ENCODE peak calls at places on chromosomes 11 and 22, in nine cellular contexts. One of them, this sample, is unnamed.

GRCh38 chr11:61749607-61750217 is 2.7 kb upstream of the MYRF start:
- DNase-seq in neural progenitor cell: peak; percentile 50
- DNase-seq in adrenal gland: no peak
- DNase-seq in Peyer's patch: no peak
- DNase-seq in breast epithelium: no peak
- DNase-seq in H9: no peak
- DNase-seq in prostate gland: no peak
- DNase-seq in heart left ventricle: no peak
- DNase-seq in OCI-LY7: no peak
- DNase-seq in this sample: no peak

GRCh38 chr11:131025421-131026126 is 109.3 kb upstream of the SNX19 start:
- DNase-seq in neural progenitor cell: no peak
- DNase-seq in adrenal gland: no peak
- DNase-seq in Peyer's patch: no peak
- DNase-seq in breast epithelium: no peak
- DNase-seq in H9: no peak
- DNase-seq in prostate gland: no peak
- DNase-seq in heart left ventricle: peak; percentile 11
- DNase-seq in OCI-LY7: no peak
- DNase-seq in this sample: no peak

GRCh38 chr11:63843042-63843441 is 4.1 kb downstream of the MARK2 start:
- DNase-seq in neural progenitor cell: no peak
- DNase-seq in adrenal gland: no peak
- DNase-seq in Peyer's patch: no peak
- DNase-seq in breast epithelium: no peak
- DNase-seq in H9: no peak
- DNase-seq in prostate gland: peak; percentile 27
- DNase-seq in heart left ventricle: no peak
- DNase-seq in OCI-LY7: no peak
- DNase-seq in this sample: no peak

GRCh38 chr11:116931206-116931953 is 94.0 kb upstream of the APOA1 start:
- DNase-seq in neural progenitor cell: no peak
- DNase-seq in adrenal gland: no peak
- DNase-seq in Peyer's patch: no peak
- DNase-seq in breast epithelium: peak; percentile 51
- DNase-seq in H9: no peak
- DNase-seq in prostate gland: no peak
- DNase-seq in heart left ventricle: peak; percentile 42
- DNase-seq in OCI-LY7: peak; percentile 55
- DNase-seq in this sample: no peak

GRCh38 chr11:61890536-61891330 is 612 bp downstream of the FADS3 start:
- DNase-seq in neural progenitor cell: peak; percentile 71
- DNase-seq in adrenal gland: peak; percentile 90
- DNase-seq in Peyer's patch: peak; percentile 63
- DNase-seq in breast epithelium: peak; percentile 30
- DNase-seq in H9: peak; percentile 61
- DNase-seq in prostate gland: no peak
- DNase-seq in heart left ventricle: peak; percentile 49
- DNase-seq in OCI-LY7: peak; percentile 48
- DNase-seq in this sample: peak; percentile 82

GRCh38 chr22:37060801-37061610 is 9.5 kb downstream of the KCTD17 start:
- DNase-seq in neural progenitor cell: no peak
- DNase-seq in adrenal gland: no peak
- DNase-seq in Peyer's patch: no peak
- DNase-seq in breast epithelium: no peak
- DNase-seq in H9: no peak
- DNase-seq in prostate gland: no peak
- DNase-seq in heart left ventricle: no peak
- DNase-seq in OCI-LY7: no peak
- DNase-seq in this sample: no peak

GRCh38 chr11:78097666-78098385 is 18.2 kb upstream of the NDUFC2 start:
- DNase-seq in neural progenitor cell: no peak
- DNase-seq in adrenal gland: no peak
- DNase-seq in Peyer's patch: no peak
- DNase-seq in breast epithelium: no peak
- DNase-seq in H9: no peak
- DNase-seq in prostate gland: no peak
- DNase-seq in heart left ventricle: no peak
- DNase-seq in OCI-LY7: no peak
- DNase-seq in this sample: no peak

GRCh38 chr11:20008870-20009644 is 151.2 kb downstream of the DBX1 start:
- DNase-seq in neural progenitor cell: no peak
- DNase-seq in adrenal gland: no peak
- DNase-seq in Peyer's patch: no peak
- DNase-seq in breast epithelium: no peak
- DNase-seq in H9: no peak
- DNase-seq in prostate gland: no peak
- DNase-seq in heart left ventricle: no peak
- DNase-seq in OCI-LY7: no peak
- DNase-seq in this sample: no peak

GRCh38 chr22:18954333-18954732 is 18.2 kb upstream of the PRODH start:
- DNase-seq in neural progenitor cell: peak; percentile 81
- DNase-seq in adrenal gland: peak; percentile 53
- DNase-seq in Peyer's patch: peak; percentile 78
- DNase-seq in breast epithelium: peak; percentile 40
- DNase-seq in H9: peak; percentile 87
- DNase-seq in prostate gland: peak; percentile 58
- DNase-seq in heart left ventricle: peak; percentile 51
- DNase-seq in OCI-LY7: peak; percentile 57
- DNase-seq in this sample: no peak

GRCh38 chr22:50403701-50404101 is 60.6 kb downstream of the PPP6R2 start:
- DNase-seq in neural progenitor cell: no peak
- DNase-seq in adrenal gland: peak; percentile 69
- DNase-seq in Peyer's patch: no peak
- DNase-seq in breast epithelium: no peak
- DNase-seq in H9: no peak
- DNase-seq in prostate gland: no peak
- DNase-seq in heart left ventricle: peak; percentile 72
- DNase-seq in OCI-LY7: no peak
- DNase-seq in this sample: no peak

GRCh38 chr11:10646956-10647355 is 46.6 kb downstream of the IRAG1 start:
- DNase-seq in neural progenitor cell: no peak
- DNase-seq in adrenal gland: no peak
- DNase-seq in Peyer's patch: no peak
- DNase-seq in breast epithelium: no peak
- DNase-seq in H9: no peak
- DNase-seq in prostate gland: no peak
- DNase-seq in heart left ventricle: no peak
- DNase-seq in OCI-LY7: no peak
- DNase-seq in this sample: no peak

GRCh38 chr11:3010521-3011275 is 18.6 kb upstream of the NAP1L4 start:
- DNase-seq in neural progenitor cell: no peak
- DNase-seq in adrenal gland: no peak
- DNase-seq in Peyer's patch: peak; percentile 30
- DNase-seq in breast epithelium: no peak
- DNase-seq in H9: no peak
- DNase-seq in prostate gland: no peak
- DNase-seq in heart left ventricle: no peak
- DNase-seq in OCI-LY7: no peak
- DNase-seq in this sample: no peak

GRCh38 chr11:126930100-126930841 is 70.3 kb downstream of the KIRREL3 start:
- DNase-seq in neural progenitor cell: no peak
- DNase-seq in adrenal gland: no peak
- DNase-seq in Peyer's patch: no peak
- DNase-seq in breast epithelium: no peak
- DNase-seq in H9: no peak
- DNase-seq in prostate gland: no peak
- DNase-seq in heart left ventricle: no peak
- DNase-seq in OCI-LY7: no peak
- DNase-seq in this sample: no peak

GRCh38 chr22:37661160-37661924 is 2.8 kb downstream of the PDXP start:
- DNase-seq in neural progenitor cell: peak; percentile 47
- DNase-seq in adrenal gland: no peak
- DNase-seq in Peyer's patch: no peak
- DNase-seq in breast epithelium: no peak
- DNase-seq in H9: no peak
- DNase-seq in prostate gland: no peak
- DNase-seq in heart left ventricle: no peak
- DNase-seq in OCI-LY7: peak; percentile 57
- DNase-seq in this sample: no peak

GRCh38 chr11:14124345-14124744 is 161.8 kb downstream of the SPON1 start:
- DNase-seq in neural progenitor cell: no peak
- DNase-seq in adrenal gland: no peak
- DNase-seq in Peyer's patch: no peak
- DNase-seq in breast epithelium: no peak
- DNase-seq in H9: no peak
- DNase-seq in prostate gland: no peak
- DNase-seq in heart left ventricle: no peak
- DNase-seq in OCI-LY7: no peak
- DNase-seq in this sample: no peak

GRCh38 chr22:24105018-24105360 is 76.3 kb upstream of the SUSD2 start:
- DNase-seq in neural progenitor cell: no peak
- DNase-seq in adrenal gland: no peak
- DNase-seq in Peyer's patch: no peak
- DNase-seq in breast epithelium: no peak
- DNase-seq in H9: no peak
- DNase-seq in prostate gland: no peak
- DNase-seq in heart left ventricle: no peak
- DNase-seq in OCI-LY7: no peak
- DNase-seq in this sample: no peak

DNA sequence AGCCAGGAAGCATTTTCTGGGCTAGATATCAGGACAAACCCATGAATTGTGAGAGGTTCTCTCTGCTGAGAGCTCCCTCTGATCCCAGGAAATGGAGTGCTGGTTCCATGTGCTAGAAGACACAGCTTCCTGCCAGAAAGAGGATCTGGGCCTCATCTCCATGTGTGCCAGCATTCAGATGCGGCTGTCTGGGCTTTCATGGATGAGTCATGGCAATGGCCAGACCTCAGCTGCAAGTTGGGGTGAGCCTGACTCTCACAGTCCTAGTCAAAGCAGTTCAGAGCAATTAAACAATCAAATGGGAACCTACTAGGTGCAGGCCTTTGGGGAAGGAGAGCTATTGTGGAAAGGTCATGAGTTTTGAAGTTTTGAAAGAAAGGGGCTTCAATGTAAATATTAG is 82.3 kb upstream of the EED start:
- DNase-seq in neural progenitor cell: no peak
- DNase-seq in adrenal gland: peak; percentile 68
- DNase-seq in Peyer's patch: no peak
- DNase-seq in breast epithelium: no peak
- DNase-seq in H9: no peak
- DNase-seq in prostate gland: no peak
- DNase-seq in heart left ventricle: no peak
- DNase-seq in OCI-LY7: no peak
- DNase-seq in this sample: no peak
- H3K4me1 ChIP-seq in neural progenitor cell: no peaks in the 10 kb centered on the region
- H3K4me1 ChIP-seq in adrenal gland: peaks cover 26% of the 10 kb centered on the region
- H3K4me1 ChIP-seq in Peyer's patch: peaks cover 5% of the 10 kb centered on the region
- H3K4me1 ChIP-seq in breast epithelium: peaks cover 5% of the 10 kb centered on the region
- H3K4me1 ChIP-seq in H9: no peaks in the 10 kb centered on the region
- H3K4me1 ChIP-seq in prostate gland: peaks cover 10% of the 10 kb centered on the region
- H3K4me1 ChIP-seq in heart left ventricle: peaks cover 6% of the 10 kb centered on the region
- H3K4me1 ChIP-seq in OCI-LY7: peaks cover 9% of the 10 kb centered on the region
- H3K4me1 ChIP-seq in this sample: peaks cover 14% of the 10 kb centered on the region

DNA sequence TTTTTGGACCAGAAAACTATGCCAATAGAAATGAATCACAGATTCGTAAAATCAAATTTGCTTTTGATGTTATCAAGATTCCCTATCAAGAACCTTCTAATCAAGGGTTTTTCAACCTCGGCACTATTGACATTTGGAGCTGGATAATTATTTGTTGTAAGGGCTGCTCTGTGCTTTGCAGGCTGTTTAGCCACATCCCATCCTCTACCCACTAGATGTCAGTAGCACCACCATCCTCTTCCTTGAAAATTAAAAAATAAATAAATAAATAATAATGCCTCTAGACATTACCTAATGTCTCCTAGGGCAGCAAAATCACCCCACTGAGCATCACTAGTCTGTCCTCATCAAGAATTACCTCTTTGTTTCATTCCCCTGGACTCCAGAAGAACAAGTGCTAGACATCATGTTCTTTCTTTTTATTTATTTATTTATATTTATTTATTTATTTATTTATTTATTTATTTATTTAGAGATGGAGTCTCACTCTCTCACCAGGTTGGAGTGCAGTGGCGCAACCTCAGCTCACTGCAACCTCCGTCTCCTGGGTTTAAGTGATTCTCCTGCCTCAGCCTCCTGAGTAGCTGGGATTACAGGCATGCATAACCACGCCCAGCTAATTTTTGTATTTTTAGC is 744.7 kb downstream of the KCNA4 start:
- DNase-seq in neural progenitor cell: no peak
- DNase-seq in adrenal gland: no peak
- DNase-seq in Peyer's patch: no peak
- DNase-seq in breast epithelium: no peak
- DNase-seq in H9: no peak
- DNase-seq in prostate gland: no peak
- DNase-seq in heart left ventricle: no peak
- DNase-seq in OCI-LY7: no peak
- DNase-seq in this sample: no peak
- TF ChIP-seq CTCF in neural progenitor cell: peak; percentile 19
- TF ChIP-seq CTCF in adrenal gland: peak; percentile 19
- TF ChIP-seq CTCF in Peyer's patch: no peak
- TF ChIP-seq CTCF in breast epithelium: no peak
- TF ChIP-seq CTCF in H9: peak; percentile 50
- TF ChIP-seq CTCF in prostate gland: no peak
- TF ChIP-seq CTCF in heart left ventricle: no peak
- TF ChIP-seq CTCF in OCI-LY7: no peak
- TF ChIP-seq CTCF in this sample: no peak

GRCh38 chr11:924406-925157 is 1.1 kb upstream of the AP2A2 start:
- DNase-seq in neural progenitor cell: no peak
- DNase-seq in adrenal gland: no peak
- DNase-seq in Peyer's patch: no peak
- DNase-seq in breast epithelium: no peak
- DNase-seq in H9: no peak
- DNase-seq in prostate gland: no peak
- DNase-seq in heart left ventricle: no peak
- DNase-seq in OCI-LY7: no peak
- DNase-seq in this sample: no peak
- H3K4me1 ChIP-seq in neural progenitor cell: peaks cover 5% of the 10 kb centered on the region
- H3K4me1 ChIP-seq in adrenal gland: peaks cover 30% of the 10 kb centered on the region
- H3K4me1 ChIP-seq in Peyer's patch: peaks cover 5% of the 10 kb centered on the region
- H3K4me1 ChIP-seq in breast epithelium: no peaks in the 10 kb centered on the region
- H3K4me1 ChIP-seq in H9: no peaks in the 10 kb centered on the region
- H3K4me1 ChIP-seq in prostate gland: no peaks in the 10 kb centered on the region
- H3K4me1 ChIP-seq in heart left ventricle: peaks cover 8% of the 10 kb centered on the region
- H3K4me1 ChIP-seq in OCI-LY7: peaks cover 18% of the 10 kb centered on the region
- H3K4me1 ChIP-seq in this sample: peaks cover 27% of the 10 kb centered on the region

DNA sequence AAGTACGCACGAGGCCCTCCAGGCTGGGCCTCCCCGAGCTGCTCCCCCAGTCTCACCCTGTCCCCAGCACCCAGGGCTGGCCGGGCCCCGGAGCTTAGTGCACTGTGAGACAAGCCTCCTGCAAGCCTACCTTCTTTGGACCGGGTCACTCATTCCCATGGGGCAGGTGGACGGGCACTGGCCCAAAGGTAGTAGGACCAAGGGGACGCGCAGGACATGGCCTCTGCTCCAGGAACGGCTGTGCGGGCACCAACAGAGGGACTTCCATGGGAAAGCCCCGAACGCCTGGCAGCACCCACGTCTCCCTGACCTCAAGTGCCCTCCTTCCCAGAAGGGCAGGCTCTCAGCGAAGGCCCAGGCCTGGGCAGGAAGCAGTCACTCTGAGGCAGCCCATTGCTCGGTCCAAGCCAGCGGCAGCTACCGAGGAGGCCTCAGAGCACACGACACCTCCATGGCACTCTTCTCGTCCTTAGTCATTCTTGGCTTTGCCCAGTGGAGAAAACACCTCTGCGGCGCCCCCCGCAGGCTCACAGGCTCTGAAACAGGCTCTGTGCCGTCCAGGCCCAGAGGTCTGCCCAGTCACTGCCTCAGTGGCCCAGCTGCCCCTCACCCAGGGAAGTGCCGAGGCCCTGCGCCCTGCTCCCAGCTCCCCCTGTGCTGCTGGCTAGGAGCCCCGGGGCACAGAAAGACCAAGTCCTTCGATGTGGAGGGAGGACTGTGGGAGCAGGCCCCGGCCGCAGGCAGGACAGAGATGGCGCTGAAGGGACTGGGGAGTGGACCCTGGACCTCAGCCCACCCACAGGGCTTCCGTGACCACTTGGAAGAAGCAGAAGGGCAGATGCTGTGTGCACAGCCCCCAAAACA is 3.8 kb downstream of the MOB2 start:
- DNase-seq in neural progenitor cell: no peak
- DNase-seq in adrenal gland: no peak
- DNase-seq in Peyer's patch: peak; percentile 45
- DNase-seq in breast epithelium: no peak
- DNase-seq in H9: no peak
- DNase-seq in prostate gland: no peak
- DNase-seq in heart left ventricle: no peak
- DNase-seq in OCI-LY7: no peak
- DNase-seq in this sample: no peak
- TF ChIP-seq CTCF in neural progenitor cell: peak; percentile 22
- TF ChIP-seq CTCF in adrenal gland: no peak
- TF ChIP-seq CTCF in Peyer's patch: no peak
- TF ChIP-seq CTCF in breast epithelium: no peak
- TF ChIP-seq CTCF in H9: peak; percentile 52
- TF ChIP-seq CTCF in prostate gland: no peak
- TF ChIP-seq CTCF in heart left ventricle: peak; percentile 17
- TF ChIP-seq CTCF in OCI-LY7: peak; percentile 41
- TF ChIP-seq CTCF in this sample: peak; percentile 15

This sample was measured in thoracic aorta.